ENCODE peak calls at places on chromosomes 7 and 10, in five cellular contexts. C is NCI-H524, B is activated T-cell treated with anti-CD3 and anti-CD28 coated beads for 48 hours, U is A549, E is NCI-H1105. S is an unnamed sample.

GRCh38 chr7:106466867-106467266 is 182.1 kb upstream of the NAMPT start:
- DNase-seq in U (no peak), C (no peak), E (no peak), B (no peak), S (no peak)

GRCh38 chr7:27870595-27870994 is 130.6 kb downstream of the TAX1BP1 start:
- DNase-seq in E (no peak), U (no peak), C (no peak), B (no peak), S (no peak)

GRCh38 chr10:121216721-121217181 is 365.6 kb downstream of the WDR11 start:
- DNase-seq in C (no peak), U (no peak), B (no peak), E (no peak), S (peak; percentile 40)

GRCh38 chr7:2760098-2760889 is 72.3 kb downstream of the AMZ1 start:
- DNase-seq in B (no peak), E (no peak), C (peak; percentile 25), U (peak; percentile 87), S (peak; percentile 80)

GRCh38 chr7:157703131-157703530 is 366.3 kb downstream of the DNAJB6 start:
- DNase-seq in B (no peak), E (no peak), C (no peak), U (no peak), S (no peak)

GRCh38 chr7:47846117-47846836 is 102.0 kb downstream of the PKD1L1 start:
- DNase-seq in U (peak; percentile 52), E (no peak), B (no peak), C (no peak), S (no peak)

GRCh38 chr10:110505130-110505815 is 7.6 kb downstream of the DUSP5 start:
- DNase-seq in B (no peak), C (no peak), U (no peak), E (no peak), S (no peak)

GRCh38 chr10:129914153-129914855 is 49.8 kb downstream of the EBF3 start:
- DNase-seq in U (no peak), B (no peak), E (no peak), C (no peak), S (no peak)

GRCh38 chr10:16690417-16690816 is 126.8 kb downstream of the RSU1 start:
- DNase-seq in U (no peak), B (no peak), E (no peak), C (no peak), S (no peak)

GRCh38 chr10:46077141-46077554 is 31.1 kb upstream of the MSMB start:
- DNase-seq in C (no peak), U (no peak), B (no peak), E (no peak), S (no peak)